ENCODE peak calls at places on chromosomes 5 and 9, in five cellular contexts. J, X, F, G and N are unnamed samples.

GRCh38 chr5:57642066-57642465 is 159.5 kb upstream of the ACTBL2 start:
- DNase-seq in J (peak), X (no peak), F (no peak), G (no peak), N (no peak)

GRCh38 chr5:32076699-32077695 is 97.1 kb downstream of the GOLPH3 start:
- DNase-seq in J (no peak), X (peak), F (no peak), G (peak), N (peak)

GRCh38 chr5:81253875-81254274 is 20.8 kb downstream of the CKMT2 start:
- DNase-seq in J (no peak), X (no peak), F (no peak), G (peak), N (no peak)

GRCh38 chr5:172119921-172120688 is 67.9 kb downstream of the STK10 start:
- DNase-seq in J (no peak), X (no peak), F (no peak), G (no peak), N (no peak)

GRCh38 chr5:161547573-161548471 is 1.3 kb upstream of the GABRB2 start:
- DNase-seq in J (peak), X (no peak), F (no peak), G (no peak), N (peak)

GRCh38 chr5:35884125-35884788 is 27.6 kb downstream of the IL7R start:
- DNase-seq in J (peak), X (peak), F (no peak), G (peak), N (no peak)

GRCh38 chr5:125176005-125176390 is 429.6 kb upstream of the ZNF608 start:
- DNase-seq in J (no peak), X (no peak), F (no peak), G (no peak), N (no peak)

GRCh38 chr5:134174841-134175839 is 1.6 kb downstream of the SKP1 start:
- DNase-seq in J (no peak), X (peak), F (no peak), G (peak), N (no peak)

GRCh38 chr9:89664010-89664409 is 59.2 kb downstream of the GADD45G start:
- DNase-seq in J (no peak), X (no peak), F (no peak), G (no peak), N (no peak)

GRCh38 chr5:110790673-110791072 is 51.9 kb downstream of the SLC25A46 start:
- DNase-seq in J (no peak), X (peak), F (no peak), G (peak), N (no peak)
- H2BK12ac ChIP-seq in J (no peak), X (no peak), F (no peak), G (no peak), N (no peak)

DNA sequence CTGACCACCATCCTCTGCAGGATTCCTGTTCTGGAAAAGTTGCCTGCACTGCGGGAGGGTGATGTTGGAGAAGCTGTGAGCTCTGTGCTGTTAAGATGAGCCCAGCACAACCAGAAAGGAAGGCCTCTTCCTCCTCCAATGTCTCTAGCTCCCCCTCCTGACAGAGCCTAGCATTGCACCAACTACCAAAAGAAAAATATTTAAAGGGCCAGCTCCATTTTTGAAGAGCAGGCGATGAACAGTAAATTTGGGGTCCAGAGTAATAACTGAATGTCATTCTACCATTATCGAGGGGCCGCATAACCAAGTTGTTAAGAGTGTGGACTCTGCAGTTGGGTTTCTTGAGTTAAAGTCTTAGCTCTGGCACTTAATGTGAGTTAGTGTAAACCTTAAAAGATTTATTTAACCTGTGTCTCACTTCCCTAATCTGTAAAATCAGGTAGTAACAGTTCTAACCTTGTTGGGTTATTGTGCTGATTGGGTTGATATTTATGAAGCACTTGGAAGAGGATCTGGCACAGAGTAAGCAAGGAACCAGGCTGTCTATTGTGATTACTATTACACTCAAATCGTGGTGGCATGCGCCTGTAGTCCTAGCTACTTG is 3.9 kb downstream of the TEX53 start:
- DNase-seq in J (peak), X (peak), F (peak), G (peak), N (peak)
- H2BK12ac ChIP-seq in J (no peak), X (no peak), F (no peak), G (no peak), N (no peak)

GRCh38 chr5:149756354-149756753 is 26.2 kb downstream of the PPARGC1B start:
- DNase-seq in J (no peak), X (no peak), F (no peak), G (no peak), N (no peak)

GRCh38 chr5:149759986-149760699 is 30.0 kb downstream of the PPARGC1B start:
- DNase-seq in J (no peak), X (no peak), F (no peak), G (no peak), N (no peak)

GRCh38 chr5:149759563-149759962 is 29.5 kb downstream of the PPARGC1B start:
- DNase-seq in J (no peak), X (no peak), F (no peak), G (no peak), N (no peak)

GRCh38 chr5:149757186-149757950 is 27.3 kb downstream of the PPARGC1B start:
- DNase-seq in J (no peak), X (no peak), F (no peak), G (no peak), N (no peak)

GRCh38 chr5:149757956-149758355 is 27.8 kb downstream of the PPARGC1B start:
- DNase-seq in J (no peak), X (no peak), F (no peak), G (no peak), N (no peak)
- H2BK12ac ChIP-seq in J (no peak), X (no peak), F (no peak), G (no peak), N (no peak)

GRCh38 chr9:114588150-114588663 is 638 bp downstream of the ATP6V1G1 start:
- DNase-seq in J (no peak), X (peak), F (no peak), G (no peak), N (no peak)

GRCh38 chr9:114591206-114591853 is 3.8 kb downstream of the ATP6V1G1 start:
- DNase-seq in J (no peak), X (peak), F (no peak), G (no peak), N (no peak)

GRCh38 chr9:114587345-114588149 is at the start of gene ATP6V1G1:
- DNase-seq in J (peak), X (peak), F (peak), G (peak), N (peak)

GRCh38 chr9:114590328-114590727 is 2.8 kb downstream of the ATP6V1G1 start:
- DNase-seq in J (no peak), X (no peak), F (no peak), G (no peak), N (no peak)

GRCh38 chr9:114588671-114589526 is 1.3 kb downstream of the ATP6V1G1 start:
- DNase-seq in J (no peak), X (peak), F (no peak), G (peak), N (no peak)
- H2BK12ac ChIP-seq in J (no peak), X (no peak), F (peak), G (no peak), N (no peak)

GRCh38 chr5:139104577-139105271 is 93.4 kb downstream of the SIL1 start:
- DNase-seq in J (peak), X (no peak), F (no peak), G (no peak), N (no peak)

GRCh38 chr5:139108056-139108811 is 89.9 kb downstream of the SIL1 start:
- DNase-seq in J (no peak), X (no peak), F (no peak), G (no peak), N (no peak)

GRCh38 chr5:139105621-139106071 is 92.5 kb downstream of the SIL1 start:
- DNase-seq in J (no peak), X (no peak), F (no peak), G (no peak), N (peak)

GRCh38 chr5:139100825-139101224 is 97.3 kb downstream of the SIL1 start:
- DNase-seq in J (no peak), X (peak), F (no peak), G (peak), N (no peak)

GRCh38 chr5:139103762-139104161 is 94.4 kb downstream of the SIL1 start:
- DNase-seq in J (peak), X (no peak), F (no peak), G (no peak), N (no peak)
- H2BK12ac ChIP-seq in J (no peak), X (no peak), F (no peak), G (no peak), N (no peak)

DNA sequence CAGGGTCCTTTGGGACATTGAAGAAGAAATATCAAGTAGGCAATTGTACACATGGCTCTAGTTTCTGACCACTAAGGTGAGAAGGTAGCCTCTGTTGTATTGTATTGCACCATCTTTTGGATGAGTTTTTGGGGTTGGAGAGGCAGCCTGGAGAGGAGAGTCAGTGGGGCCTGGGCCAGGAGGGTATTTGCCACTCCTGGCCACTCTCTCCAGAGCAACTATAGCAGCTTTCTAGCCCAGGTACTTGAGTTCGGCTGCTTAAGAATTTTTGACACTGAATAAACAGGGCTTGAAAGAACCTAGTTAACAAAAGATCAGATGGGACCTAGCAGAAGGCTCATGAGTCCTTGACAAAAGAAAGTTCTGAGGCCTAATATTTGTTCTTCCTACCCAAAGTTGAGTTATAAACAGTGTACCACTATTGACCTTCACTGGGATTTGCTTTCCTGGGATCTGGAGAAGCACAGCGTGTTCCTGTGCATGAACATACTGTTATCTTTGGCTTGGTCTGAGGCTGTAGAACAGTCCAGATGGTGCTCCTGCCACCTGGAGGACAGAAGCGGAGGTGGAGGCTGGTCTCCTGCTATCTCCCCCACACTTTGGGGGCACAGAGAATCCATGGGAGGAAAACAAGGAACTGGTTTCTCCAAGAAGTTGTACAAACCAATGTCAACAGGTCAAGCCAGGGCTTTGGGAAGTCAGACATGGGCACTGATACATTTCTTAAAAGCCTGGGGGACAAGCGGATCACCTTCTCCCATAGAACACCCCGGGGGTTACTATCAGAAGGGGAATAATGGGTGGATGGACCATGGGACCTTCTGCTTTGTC is 110.4 kb upstream of the LIFR start:
- DNase-seq in J (peak), X (peak), F (no peak), G (peak), N (no peak)
- H2BK12ac ChIP-seq in J (no peak), X (no peak), F (no peak), G (peak), N (no peak)